ENCODE peak calls at places on chromosomes 11 and 22, in eight cellular contexts. W, N, L, D, R, S, X and P are unnamed samples.

GRCh38 chr22:43955883-43956286 is 643 bp downstream of the SAMM50 start:
- DNase-seq in W (no peak), N (no peak), L (no peak), D (no peak), R (peak), S (peak), X (no peak), P (no peak)

GRCh38 chr11:20854214-20854613 is 184.8 kb downstream of the NELL1 start:
- DNase-seq in W (no peak), N (peak), L (no peak), D (no peak), R (no peak), S (no peak), X (no peak), P (no peak)

GRCh38 chr22:29263791-29264216 is 4.0 kb downstream of the RHBDD3 start:
- DNase-seq in W (no peak), N (no peak), L (no peak), D (no peak), R (no peak), S (no peak), X (no peak), P (no peak)

GRCh38 chr11:79461144-79461543 is 20.3 kb upstream of the TENM4 start:
- DNase-seq in W (no peak), N (peak), L (no peak), D (peak), R (peak), S (peak), X (no peak), P (no peak)

GRCh38 chr11:91996526-91996925 is 228.1 kb upstream of the FAT3 start:
- DNase-seq in W (no peak), N (no peak), L (no peak), D (no peak), R (no peak), S (no peak), X (no peak), P (no peak)

GRCh38 chr11:126212089-126212660 is 593 bp downstream of the FAM118B start:
- DNase-seq in W (no peak), N (no peak), L (no peak), D (no peak), R (peak), S (peak), X (no peak), P (no peak)

GRCh38 chr11:35619030-35619753 is 932 bp downstream of the FJX1 start:
- DNase-seq in W (no peak), N (peak), L (peak), D (peak), R (peak), S (peak), X (peak), P (no peak)

GRCh38 chr11:19598876-19599275 is 113.8 kb upstream of the NAV2 start:
- DNase-seq in W (no peak), N (no peak), L (no peak), D (no peak), R (no peak), S (no peak), X (no peak), P (no peak)

GRCh38 chr22:17647996-17648395 is 9.4 kb downstream of the BCL2L13 start:
- DNase-seq in W (no peak), N (no peak), L (no peak), D (no peak), R (no peak), S (no peak), X (no peak), P (no peak)

GRCh38 chr11:33658195-33658900 is 42.3 kb downstream of the C11orf91 start:
- DNase-seq in W (no peak), N (no peak), L (no peak), D (no peak), R (no peak), S (no peak), X (no peak), P (no peak)

GRCh38 chr11:70414341-70415100 is 16.2 kb downstream of the CTTN start:
- DNase-seq in W (no peak), N (no peak), L (no peak), D (no peak), R (no peak), S (no peak), X (no peak), P (no peak)

GRCh38 chr11:64764753-64765152 is 5.0 kb upstream of the PYGM start:
- DNase-seq in W (no peak), N (no peak), L (no peak), D (no peak), R (no peak), S (no peak), X (no peak), P (no peak)